ENCODE peak calls at places on chromosomes 2 and 18, in nine cellular contexts. Q, N, M, L, K, I, O, R and C are unnamed samples.

GRCh38 chr2:16314001-16314400 is 351.6 kb downstream of the CYRIA start:
- DNase-seq in I (no peak), O (no peak), R (no peak), Q (no peak), N (no peak), M (no peak), K (no peak), L (no peak), C (no peak)

GRCh38 chr2:23414876-23415275 is 29.9 kb downstream of the KLHL29 start:
- DNase-seq in Q (no peak), L (no peak), O (no peak), I (peak), K (no peak), N (no peak), R (no peak), M (peak), C (no peak)

GRCh38 chr2:68809324-68810240 is 61.6 kb downstream of the BMP10 start:
- DNase-seq in Q (no peak), R (no peak), I (no peak), N (no peak), L (no peak), K (no peak), O (no peak), M (no peak), C (no peak)

GRCh38 chr2:119590873-119591272 is 46.6 kb downstream of the CFAP221 start:
- DNase-seq in L (no peak), I (no peak), O (no peak), Q (no peak), K (no peak), M (no peak), R (no peak), N (no peak), C (no peak)

GRCh38 chr2:15776629-15776919 is 163.8 kb upstream of the MYCN start:
- DNase-seq in R (no peak), N (no peak), M (no peak), K (no peak), L (no peak), I (no peak), O (no peak), Q (no peak), C (peak)

GRCh38 chr2:208040199-208041171 is 15.2 kb upstream of the PLEKHM3 start:
- DNase-seq in I (peak), R (no peak), N (peak), K (peak), Q (peak), M (peak), O (peak), L (peak), C (peak)

GRCh38 chr2:37877457-37878315 is 47.4 kb upstream of the RMDN2 start:
- DNase-seq in N (no peak), Q (peak), O (no peak), M (no peak), I (peak), R (peak), L (peak), K (peak), C (peak)

GRCh38 chr18:22176622-22177495 is 7.5 kb downstream of the GATA6 start:
- DNase-seq in R (no peak), M (peak), O (no peak), K (no peak), Q (no peak), N (no peak), L (no peak), I (no peak), C (peak)

GRCh38 chr2:176483901-176484568 is 214.8 kb downstream of the MTX2 start:
- DNase-seq in R (no peak), Q (no peak), K (no peak), O (no peak), N (no peak), M (no peak), I (peak), L (no peak), C (no peak)

GRCh38 chr18:52636536-52636935 is 296.5 kb downstream of the DCC start:
- DNase-seq in L (no peak), Q (no peak), O (no peak), R (no peak), I (peak), K (no peak), N (no peak), M (peak), C (no peak)

GRCh38 chr18:67665266-67665665 is 148.7 kb upstream of the DSEL start:
- DNase-seq in M (no peak), K (no peak), L (no peak), O (no peak), I (peak), N (no peak), R (no peak), Q (peak), C (peak)

GRCh38 chr18:7626922-7627440 is 59.9 kb downstream of the PTPRM start:
- DNase-seq in M (no peak), N (no peak), O (no peak), I (peak), K (peak), Q (peak), R (no peak), L (no peak), C (peak)

GRCh38 chr2:145006957-145007672 is 487.2 kb upstream of the ZEB2 start:
- DNase-seq in R (no peak), L (no peak), N (no peak), M (no peak), O (peak), Q (peak), I (peak), K (peak), C (peak)

GRCh38 chr18:67517224-67517765 is 775 bp upstream of the DSEL start:
- DNase-seq in O (peak), L (no peak), K (no peak), I (no peak), N (no peak), M (no peak), R (no peak), Q (no peak), C (no peak)

GRCh38 chr2:165248238-165248637 is 9.0 kb downstream of the SCN2A start:
- DNase-seq in O (no peak), L (no peak), R (no peak), M (no peak), K (no peak), Q (no peak), I (no peak), N (no peak), C (no peak)

GRCh38 chr18:79603321-79604204 is 76.0 kb upstream of the CTDP1 start:
- DNase-seq in Q (no peak), R (no peak), L (no peak), M (no peak), K (no peak), N (no peak), I (no peak), O (peak), C (no peak)

GRCh38 chr2:106960633-106961205 is 74.8 kb upstream of the ST6GAL2 start:
- DNase-seq in O (no peak), M (no peak), R (no peak), Q (no peak), I (no peak), K (no peak), N (no peak), L (no peak), C (peak)

GRCh38 chr18:34258176-34258575 is 33.5 kb upstream of the NOL4 start:
- DNase-seq in R (no peak), I (no peak), L (no peak), M (no peak), K (no peak), O (no peak), Q (no peak), N (no peak), C (no peak)

GRCh38 chr2:239495816-239496371 is 95.1 kb upstream of the HDAC4 start:
- DNase-seq in Q (no peak), M (no peak), I (no peak), L (no peak), O (no peak), N (no peak), R (no peak), K (no peak), C (no peak)

GRCh38 chr18:28204154-28204553 is 27.2 kb upstream of the CDH2 start:
- DNase-seq in I (peak), M (no peak), L (no peak), K (peak), O (no peak), Q (peak), R (no peak), N (no peak), C (peak)

GRCh38 chr2:129024796-129025195 is 706.1 kb upstream of the HS6ST1 start:
- DNase-seq in R (no peak), O (no peak), N (no peak), L (no peak), K (no peak), Q (no peak), M (no peak), I (no peak), C (no peak)

GRCh38 chr18:49021433-49022129 is 70.8 kb upstream of the SMAD7 start:
- DNase-seq in K (peak), L (peak), N (peak), Q (no peak), O (peak), I (no peak), R (peak), M (peak), C (peak)

GRCh38 chr2:126843046-126843445 is 55.6 kb upstream of the TEX51 start:
- DNase-seq in M (no peak), O (no peak), N (no peak), I (no peak), K (no peak), R (no peak), L (no peak), Q (no peak), C (no peak)

GRCh38 chr18:10123006-10123950 is 209.5 kb downstream of the VAPA start:
- DNase-seq in Q (no peak), M (no peak), L (no peak), K (no peak), R (no peak), I (peak), N (no peak), O (no peak), C (no peak)

GRCh38 chr2:122210898-122211605 is 455.6 kb downstream of the TSN start:
- DNase-seq in R (no peak), Q (no peak), O (no peak), N (no peak), L (no peak), K (no peak), I (no peak), M (no peak), C (no peak)

GRCh38 chr2:129199501-129199900 is 780.0 kb upstream of the RAB6C start:
- DNase-seq in I (no peak), M (no peak), R (no peak), O (no peak), N (no peak), L (no peak), Q (no peak), K (no peak), C (no peak)

GRCh38 chr2:105541189-105542050 is 142.6 kb upstream of the FHL2 start:
- DNase-seq in O (no peak), N (no peak), M (no peak), Q (no peak), L (no peak), I (peak), K (no peak), R (no peak), C (no peak)

GRCh38 chr2:36569267-36569860 is 28.6 kb downstream of the FEZ2 start:
- DNase-seq in N (no peak), K (no peak), M (no peak), L (no peak), O (no peak), R (no peak), Q (no peak), I (peak), C (peak)

GRCh38 chr2:168189835-168190426 is 57.5 kb downstream of the STK39 start:
- DNase-seq in Q (peak), M (no peak), O (no peak), K (no peak), N (no peak), R (no peak), I (peak), L (no peak), C (peak)

GRCh38 chr2:46394649-46395510 is 84.5 kb upstream of the TMEM247 start:
- DNase-seq in I (no peak), M (no peak), R (no peak), Q (no peak), N (no peak), K (no peak), L (no peak), O (no peak), C (no peak)

GRCh38 chr18:79612291-79613108 is 67.1 kb upstream of the CTDP1 start:
- DNase-seq in N (no peak), Q (no peak), O (peak), K (no peak), R (no peak), I (no peak), L (no peak), M (no peak), C (no peak)

GRCh38 chr2:43559391-43560230 is 36.2 kb downstream of the THADA start:
- DNase-seq in L (no peak), O (no peak), I (no peak), M (no peak), K (no peak), N (no peak), Q (no peak), R (no peak), C (no peak)

GRCh38 chr2:168456526-168457176 is 579 bp downstream of the CERS6 start:
- DNase-seq in O (peak), L (peak), Q (peak), I (no peak), K (peak), M (peak), N (peak), R (no peak), C (peak)